ENCODE peak calls at places on chromosomes 11 and 22, in five cellular contexts. One of them, this sample, is unnamed.

GRCh38 chr11:58465690-58466089 is 23.7 kb upstream of the OR5B12 start:
- DNase-seq in cardiac muscle cell: no peak
- DNase-seq in AG04449: no peak
- DNase-seq in astrocyte of the spinal cord: no peak
- DNase-seq in fibroblast of pulmonary artery: no peak
- DNase-seq in this sample: no peak

GRCh38 chr11:9461760-9462134 is 935 bp downstream of the ZNF143 start:
- DNase-seq in cardiac muscle cell: no peak
- DNase-seq in AG04449: no peak
- DNase-seq in astrocyte of the spinal cord: peak
- DNase-seq in fibroblast of pulmonary artery: peak
- DNase-seq in this sample: no peak

GRCh38 chr11:95917188-95918036 is 6.5 kb downstream of the MTMR2 start:
- DNase-seq in cardiac muscle cell: no peak
- DNase-seq in AG04449: no peak
- DNase-seq in astrocyte of the spinal cord: no peak
- DNase-seq in fibroblast of pulmonary artery: peak
- DNase-seq in this sample: no peak

GRCh38 chr11:129573161-129573560 is 197.5 kb downstream of the BARX2 start:
- DNase-seq in cardiac muscle cell: no peak
- DNase-seq in AG04449: no peak
- DNase-seq in astrocyte of the spinal cord: no peak
- DNase-seq in fibroblast of pulmonary artery: no peak
- DNase-seq in this sample: no peak

GRCh38 chr11:62792193-62792575 is 378 bp upstream of the TMEM223 start:
- DNase-seq in cardiac muscle cell: peak
- DNase-seq in AG04449: no peak
- DNase-seq in astrocyte of the spinal cord: no peak
- DNase-seq in fibroblast of pulmonary artery: no peak
- DNase-seq in this sample: no peak

GRCh38 chr22:36873614-36874308 is 13.0 kb downstream of the NCF4 start:
- DNase-seq in cardiac muscle cell: peak
- DNase-seq in AG04449: no peak
- DNase-seq in astrocyte of the spinal cord: peak
- DNase-seq in fibroblast of pulmonary artery: peak
- DNase-seq in this sample: peak

GRCh38 chr22:48367731-48368130 is 1459.9 kb downstream of the BRD1 start:
- DNase-seq in cardiac muscle cell: no peak
- DNase-seq in AG04449: no peak
- DNase-seq in astrocyte of the spinal cord: no peak
- DNase-seq in fibroblast of pulmonary artery: no peak
- DNase-seq in this sample: no peak

GRCh38 chr11:102157219-102157618 is 47.0 kb downstream of the YAP1 start:
- DNase-seq in cardiac muscle cell: no peak
- DNase-seq in AG04449: no peak
- DNase-seq in astrocyte of the spinal cord: peak
- DNase-seq in fibroblast of pulmonary artery: peak
- DNase-seq in this sample: peak

GRCh38 chr11:3094223-3094824 is 37.1 kb upstream of the CARS1 start:
- DNase-seq in cardiac muscle cell: no peak
- DNase-seq in AG04449: no peak
- DNase-seq in astrocyte of the spinal cord: no peak
- DNase-seq in fibroblast of pulmonary artery: no peak
- DNase-seq in this sample: no peak

GRCh38 chr22:37544955-37545702 is 15.2 kb upstream of the CDC42EP1 start:
- DNase-seq in cardiac muscle cell: peak
- DNase-seq in AG04449: no peak
- DNase-seq in astrocyte of the spinal cord: peak
- DNase-seq in fibroblast of pulmonary artery: peak
- DNase-seq in this sample: no peak

GRCh38 chr11:117907276-117908110 is 21.7 kb downstream of the TMPRSS13 start:
- DNase-seq in cardiac muscle cell: peak
- DNase-seq in AG04449: peak
- DNase-seq in astrocyte of the spinal cord: peak
- DNase-seq in fibroblast of pulmonary artery: peak
- DNase-seq in this sample: peak

GRCh38 chr11:26276798-26277424 is 55.0 kb upstream of the ANO3 start:
- DNase-seq in cardiac muscle cell: peak
- DNase-seq in AG04449: peak
- DNase-seq in astrocyte of the spinal cord: peak
- DNase-seq in fibroblast of pulmonary artery: peak
- DNase-seq in this sample: peak

GRCh38 chr22:23075525-23076216 is 5.4 kb downstream of the GNAZ start:
- DNase-seq in cardiac muscle cell: no peak
- DNase-seq in AG04449: no peak
- DNase-seq in astrocyte of the spinal cord: no peak
- DNase-seq in fibroblast of pulmonary artery: no peak
- DNase-seq in this sample: no peak

GRCh38 chr22:31276426-31277167 is 15.7 kb downstream of the PIK3IP1 start:
- DNase-seq in cardiac muscle cell: no peak
- DNase-seq in AG04449: no peak
- DNase-seq in astrocyte of the spinal cord: no peak
- DNase-seq in fibroblast of pulmonary artery: no peak
- DNase-seq in this sample: no peak

GRCh38 chr11:86696004-86696403 is 23.6 kb upstream of the ME3 start:
- DNase-seq in cardiac muscle cell: no peak
- DNase-seq in AG04449: no peak
- DNase-seq in astrocyte of the spinal cord: peak
- DNase-seq in fibroblast of pulmonary artery: peak
- DNase-seq in this sample: peak

GRCh38 chr11:14290422-14290821 is 68.6 kb downstream of the RRAS2 start:
- DNase-seq in cardiac muscle cell: no peak
- DNase-seq in AG04449: no peak
- DNase-seq in astrocyte of the spinal cord: no peak
- DNase-seq in fibroblast of pulmonary artery: no peak
- DNase-seq in this sample: no peak

GRCh38 chr22:41288245-41288946 is 2.4 kb upstream of the RANGAP1 start:
- DNase-seq in cardiac muscle cell: peak
- DNase-seq in AG04449: no peak
- DNase-seq in astrocyte of the spinal cord: peak
- DNase-seq in fibroblast of pulmonary artery: peak
- DNase-seq in this sample: no peak

GRCh38 chr11:110473666-110474065 is 43.9 kb downstream of the FDX1 start:
- DNase-seq in cardiac muscle cell: no peak
- DNase-seq in AG04449: no peak
- DNase-seq in astrocyte of the spinal cord: no peak
- DNase-seq in fibroblast of pulmonary artery: peak
- DNase-seq in this sample: no peak

GRCh38 chr22:28002181-28002700 is 83.2 kb upstream of the PITPNB start:
- DNase-seq in cardiac muscle cell: no peak
- DNase-seq in AG04449: no peak
- DNase-seq in astrocyte of the spinal cord: no peak
- DNase-seq in fibroblast of pulmonary artery: peak
- DNase-seq in this sample: no peak

GRCh38 chr22:44671742-44672141 is 30.3 kb upstream of the PRR5 start:
- DNase-seq in cardiac muscle cell: no peak
- DNase-seq in AG04449: no peak
- DNase-seq in astrocyte of the spinal cord: no peak
- DNase-seq in fibroblast of pulmonary artery: peak
- DNase-seq in this sample: no peak

GRCh38 chr11:47948137-47948536 is 32.2 kb upstream of the PTPRJ start:
- DNase-seq in cardiac muscle cell: peak
- DNase-seq in AG04449: no peak
- DNase-seq in astrocyte of the spinal cord: no peak
- DNase-seq in fibroblast of pulmonary artery: peak
- DNase-seq in this sample: no peak

GRCh38 chr22:35344956-35345690 is 35.8 kb upstream of the HMOX1 start:
- DNase-seq in cardiac muscle cell: no peak
- DNase-seq in AG04449: no peak
- DNase-seq in astrocyte of the spinal cord: no peak
- DNase-seq in fibroblast of pulmonary artery: no peak
- DNase-seq in this sample: no peak

GRCh38 chr11:107139396-107139795 is 121.1 kb upstream of the GUCY1A2 start:
- DNase-seq in cardiac muscle cell: no peak
- DNase-seq in AG04449: no peak
- DNase-seq in astrocyte of the spinal cord: no peak
- DNase-seq in fibroblast of pulmonary artery: no peak
- DNase-seq in this sample: no peak

GRCh38 chr22:35914665-35915476 is 113.8 kb downstream of the RBFOX2 start:
- DNase-seq in cardiac muscle cell: peak
- DNase-seq in AG04449: no peak
- DNase-seq in astrocyte of the spinal cord: peak
- DNase-seq in fibroblast of pulmonary artery: peak
- DNase-seq in this sample: peak

GRCh38 chr22:44523981-44524759 is 26.1 kb upstream of the RTL6 start:
- DNase-seq in cardiac muscle cell: peak
- DNase-seq in AG04449: peak
- DNase-seq in astrocyte of the spinal cord: peak
- DNase-seq in fibroblast of pulmonary artery: peak
- DNase-seq in this sample: peak

GRCh38 chr11:44285756-44286155 is 24.2 kb downstream of the ALX4 start:
- DNase-seq in cardiac muscle cell: no peak
- DNase-seq in AG04449: no peak
- DNase-seq in astrocyte of the spinal cord: no peak
- DNase-seq in fibroblast of pulmonary artery: no peak
- DNase-seq in this sample: no peak

GRCh38 chr11:93729129-93729616 is 12.1 kb downstream of the TAF1D start:
- DNase-seq in cardiac muscle cell: no peak
- DNase-seq in AG04449: no peak
- DNase-seq in astrocyte of the spinal cord: no peak
- DNase-seq in fibroblast of pulmonary artery: no peak
- DNase-seq in this sample: no peak

GRCh38 chr22:33302049-33302545 is 243.9 kb upstream of the SYN3 start:
- DNase-seq in cardiac muscle cell: peak
- DNase-seq in AG04449: no peak
- DNase-seq in astrocyte of the spinal cord: peak
- DNase-seq in fibroblast of pulmonary artery: peak
- DNase-seq in this sample: peak

GRCh38 chr22:28283025-28283654 is 364.1 kb upstream of the PITPNB start:
- DNase-seq in cardiac muscle cell: no peak
- DNase-seq in AG04449: peak
- DNase-seq in astrocyte of the spinal cord: peak
- DNase-seq in fibroblast of pulmonary artery: peak
- DNase-seq in this sample: no peak

GRCh38 chr11:117454564-117454917 is 126.9 kb downstream of the CEP164 start:
- DNase-seq in cardiac muscle cell: no peak
- DNase-seq in AG04449: no peak
- DNase-seq in astrocyte of the spinal cord: no peak
- DNase-seq in fibroblast of pulmonary artery: no peak
- DNase-seq in this sample: no peak

GRCh38 chr11:77672276-77672675 is 34.7 kb upstream of the CLNS1A start:
- DNase-seq in cardiac muscle cell: no peak
- DNase-seq in AG04449: peak
- DNase-seq in astrocyte of the spinal cord: peak
- DNase-seq in fibroblast of pulmonary artery: peak
- DNase-seq in this sample: peak

GRCh38 chr11:69683764-69684333 is 8.7 kb upstream of the LTO1 start:
- DNase-seq in cardiac muscle cell: no peak
- DNase-seq in AG04449: no peak
- DNase-seq in astrocyte of the spinal cord: no peak
- DNase-seq in fibroblast of pulmonary artery: peak
- DNase-seq in this sample: no peak
- TF ChIP-seq CTCF in cardiac muscle cell: peak
- TF ChIP-seq CTCF in AG04449: peak
- TF ChIP-seq CTCF in astrocyte of the spinal cord: peak
- TF ChIP-seq CTCF in fibroblast of pulmonary artery: peak
- TF ChIP-seq CTCF in this sample: no peak

DNA sequence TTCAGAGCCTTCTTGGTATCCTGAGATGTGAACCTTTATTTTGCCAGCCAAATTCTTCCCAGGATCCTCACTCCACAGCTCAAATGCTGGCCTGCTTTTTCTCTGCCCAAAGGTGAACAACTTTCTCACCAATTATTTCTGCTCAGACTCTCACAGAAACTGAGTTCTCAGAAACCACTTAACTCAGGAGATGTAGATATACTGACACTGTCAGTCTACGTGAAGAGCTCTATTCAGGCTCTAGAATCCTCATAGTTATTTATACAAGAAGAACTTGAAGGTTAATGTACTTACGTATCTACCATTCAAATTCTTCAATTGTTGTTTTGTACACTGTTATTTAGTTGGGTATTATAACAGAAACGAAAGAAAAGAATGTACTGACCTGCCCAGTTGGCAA is 666.1 kb downstream of the CNTN5 start:
- DNase-seq in cardiac muscle cell: no peak
- DNase-seq in AG04449: no peak
- DNase-seq in astrocyte of the spinal cord: no peak
- DNase-seq in fibroblast of pulmonary artery: no peak
- DNase-seq in this sample: no peak
- TF ChIP-seq CTCF in cardiac muscle cell: no peak
- TF ChIP-seq CTCF in AG04449: no peak
- TF ChIP-seq CTCF in astrocyte of the spinal cord: no peak
- TF ChIP-seq CTCF in fibroblast of pulmonary artery: no peak
- TF ChIP-seq CTCF in this sample: no peak

GRCh38 chr11:124556828-124557227 is 13.0 kb upstream of the OR8A1 start:
- DNase-seq in cardiac muscle cell: no peak
- DNase-seq in AG04449: no peak
- DNase-seq in astrocyte of the spinal cord: no peak
- DNase-seq in fibroblast of pulmonary artery: no peak
- DNase-seq in this sample: no peak

GRCh38 chr11:124551987-124552386 is 8.5 kb upstream of the OR8B12 start:
- DNase-seq in cardiac muscle cell: no peak
- DNase-seq in AG04449: no peak
- DNase-seq in astrocyte of the spinal cord: no peak
- DNase-seq in fibroblast of pulmonary artery: no peak
- DNase-seq in this sample: no peak

DNA sequence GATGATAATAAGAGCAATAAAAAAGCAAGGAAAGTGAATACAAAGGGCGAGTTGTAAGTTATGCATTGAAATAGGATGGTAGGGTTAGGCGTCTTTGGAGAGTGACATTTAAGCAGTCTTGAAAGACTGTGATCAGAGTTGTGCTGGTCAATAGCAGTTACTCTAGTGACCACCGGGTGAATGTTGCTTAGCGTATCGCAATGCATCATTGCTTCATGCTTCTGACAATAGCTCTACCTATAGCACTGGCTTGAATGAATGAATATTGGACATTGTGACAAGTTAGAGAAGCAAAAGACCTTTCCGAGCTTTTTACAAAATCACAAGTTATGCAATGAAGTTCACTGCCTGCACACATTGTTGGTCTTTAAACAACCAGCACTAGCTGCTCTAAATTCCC is 7.7 kb upstream of the OR8B12 start:
- DNase-seq in cardiac muscle cell: no peak
- DNase-seq in AG04449: no peak
- DNase-seq in astrocyte of the spinal cord: no peak
- DNase-seq in fibroblast of pulmonary artery: no peak
- DNase-seq in this sample: no peak
- TF ChIP-seq CTCF in cardiac muscle cell: no peak
- TF ChIP-seq CTCF in AG04449: no peak
- TF ChIP-seq CTCF in astrocyte of the spinal cord: no peak
- TF ChIP-seq CTCF in fibroblast of pulmonary artery: no peak
- TF ChIP-seq CTCF in this sample: no peak

GRCh38 chr11:124747406-124748099 is 4.5 kb downstream of the VSIG2 start:
- DNase-seq in cardiac muscle cell: no peak
- DNase-seq in AG04449: no peak
- DNase-seq in astrocyte of the spinal cord: no peak
- DNase-seq in fibroblast of pulmonary artery: no peak
- DNase-seq in this sample: no peak

GRCh38 chr11:124748100-124748418 is 4.0 kb downstream of the VSIG2 start:
- DNase-seq in cardiac muscle cell: no peak
- DNase-seq in AG04449: no peak
- DNase-seq in astrocyte of the spinal cord: no peak
- DNase-seq in fibroblast of pulmonary artery: no peak
- DNase-seq in this sample: no peak

GRCh38 chr11:124746621-124747243 is 5.3 kb downstream of the VSIG2 start:
- DNase-seq in cardiac muscle cell: peak
- DNase-seq in AG04449: no peak
- DNase-seq in astrocyte of the spinal cord: peak
- DNase-seq in fibroblast of pulmonary artery: peak
- DNase-seq in this sample: peak

GRCh38 chr11:124745270-124745834 is 5.6 kb downstream of the NRGN start:
- DNase-seq in cardiac muscle cell: no peak
- DNase-seq in AG04449: no peak
- DNase-seq in astrocyte of the spinal cord: no peak
- DNase-seq in fibroblast of pulmonary artery: no peak
- DNase-seq in this sample: no peak

GRCh38 chr11:124745835-124746620 is 6.0 kb downstream of the VSIG2 start:
- DNase-seq in cardiac muscle cell: no peak
- DNase-seq in AG04449: no peak
- DNase-seq in astrocyte of the spinal cord: no peak
- DNase-seq in fibroblast of pulmonary artery: no peak
- DNase-seq in this sample: no peak
- TF ChIP-seq CTCF in cardiac muscle cell: peak
- TF ChIP-seq CTCF in AG04449: peak
- TF ChIP-seq CTCF in astrocyte of the spinal cord: peak
- TF ChIP-seq CTCF in fibroblast of pulmonary artery: no peak
- TF ChIP-seq CTCF in this sample: peak

This sample was measured in AG09319.